ENCODE peak calls at places on chromosomes 16 and 17, in four cellular contexts. V is HepG2, A is GM12878, J is K562. F is an unnamed sample.

GRCh38 chr16:85613609-85614337 is 651 bp downstream of the GSE1 start:
- DNase-seq in A (no peak), J (peak), V (peak), F (peak)

GRCh38 chr17:31674305-31674704 is 184.7 kb downstream of the COPRS start:
- DNase-seq in V (no peak), A (no peak), J (no peak), F (no peak)

GRCh38 chr17:8122391-8122922 is 1.4 kb downstream of the HES7 start:
- DNase-seq in V (no peak), A (no peak), J (no peak), F (peak)

GRCh38 chr17:48854774-48855476 is 24.1 kb downstream of the CALCOCO2 start:
- DNase-seq in A (no peak), V (no peak), J (peak), F (no peak)

GRCh38 chr16:22188595-22189442 is 17.3 kb upstream of the EEF2K start:
- DNase-seq in A (peak), V (peak), J (peak), F (peak)

GRCh38 chr17:3318336-3318735 is 20.2 kb upstream of the OR3A1 start:
- DNase-seq in A (no peak), J (no peak), V (no peak), F (no peak)

GRCh38 chr17:42629420-42630009 is 20.0 kb downstream of the TUBG1 start:
- DNase-seq in A (no peak), J (peak), V (no peak), F (no peak)

GRCh38 chr16:46972971-46973456 is 460 bp downstream of the DNAJA2 start:
- DNase-seq in A (no peak), J (peak), V (peak), F (peak)

GRCh38 chr16:85245307-85246172 is 133.3 kb upstream of the CIBAR2 start:
- DNase-seq in V (peak), J (peak), A (no peak), F (peak)

GRCh38 chr17:80594666-80595269 is 50.1 kb downstream of the RPTOR start:
- DNase-seq in J (no peak), A (no peak), V (no peak), F (no peak)

DNA sequence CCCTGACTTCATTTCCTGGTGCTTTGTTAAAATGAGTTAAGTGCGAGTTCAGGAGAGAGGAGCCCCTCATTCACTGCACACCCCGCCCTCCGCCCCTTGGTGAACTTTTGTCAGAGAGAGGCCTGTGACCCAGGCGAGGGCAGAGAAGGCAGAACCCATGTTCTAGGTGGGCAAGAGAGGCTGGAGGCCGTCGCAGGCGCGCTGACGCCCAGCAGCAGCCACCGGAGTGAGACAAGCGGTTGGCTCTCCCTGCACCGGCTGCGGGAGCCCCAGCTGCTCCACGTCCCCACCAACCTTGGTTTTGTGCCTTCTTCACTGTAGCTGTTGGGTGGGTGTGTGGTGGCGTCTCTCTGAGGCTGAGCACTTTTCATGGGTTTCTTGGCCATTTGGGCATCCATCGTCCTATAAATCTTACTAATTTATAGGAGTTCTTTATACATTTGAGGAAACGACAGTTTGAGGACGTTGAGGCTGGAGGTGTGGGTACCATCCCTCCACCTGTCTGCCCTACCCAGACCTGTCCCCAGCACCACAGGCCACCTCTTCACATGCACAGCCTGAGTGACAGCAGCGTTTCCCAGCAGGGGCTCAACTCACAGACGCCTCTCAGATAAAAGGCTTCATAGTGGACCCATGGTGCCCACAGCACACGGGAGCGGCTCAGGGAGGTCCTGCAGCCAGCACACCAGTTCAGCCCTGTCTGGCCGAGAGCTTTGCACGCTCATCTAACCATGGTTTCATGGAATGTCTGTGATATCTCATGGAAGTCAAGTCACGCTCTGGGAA is 45.2 kb upstream of the CBFA2T3 start:
- DNase-seq in J (no peak), V (no peak), A (no peak), F (peak)
- TF ChIP-seq ETV6 in J (no peak), V (no peak), A (no peak), F (no peak)

GRCh38 chr16:1007284-1007850 is 25.8 kb downstream of the SOX8 start:
- DNase-seq in J (no peak), V (no peak), A (no peak), F (no peak)
- TF ChIP-seq CREB1 in J (no peak), V (no peak), A (no peak), F (no peak)

GRCh38 chr17:78241277-78242023 is 10.0 kb downstream of the TMEM235 start:
- DNase-seq in J (peak), A (no peak), V (peak), F (no peak)
- TF ChIP-seq ETV6 in J (no peak), A (no peak), V (no peak), F (no peak)

GRCh38 chr17:61583242-61583641 is 7.8 kb downstream of the NACA2 start:
- DNase-seq in J (peak), A (no peak), V (peak), F (no peak)

GRCh38 chr17:61586031-61586566 is 4.9 kb downstream of the NACA2 start:
- DNase-seq in V (no peak), J (no peak), A (no peak), F (no peak)

GRCh38 chr17:61583660-61584264 is 7.3 kb downstream of the NACA2 start:
- DNase-seq in A (no peak), V (no peak), J (no peak), F (no peak)

GRCh38 chr17:61584266-61584665 is 6.8 kb downstream of the NACA2 start:
- DNase-seq in A (no peak), J (no peak), V (no peak), F (no peak)

DNA sequence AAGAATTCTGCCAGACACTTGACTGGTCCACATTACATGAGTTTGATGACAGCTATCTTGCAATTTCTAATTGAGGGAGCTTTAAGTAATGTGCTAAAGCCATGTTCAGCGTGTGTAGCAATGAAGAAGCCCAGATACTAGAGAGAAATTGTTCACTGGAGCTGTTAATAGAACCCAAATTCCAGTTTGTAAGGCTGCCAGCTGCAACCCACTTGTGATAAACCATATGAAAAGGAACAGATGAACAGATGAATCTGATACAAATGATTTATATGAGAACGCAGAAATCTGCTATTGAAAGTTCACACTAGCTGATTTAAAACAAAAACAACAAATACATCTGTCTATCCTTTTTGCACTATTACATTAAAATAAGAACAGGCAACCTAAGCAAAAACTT is 6.2 kb downstream of the NACA2 start:
- DNase-seq in J (no peak), A (no peak), V (no peak), F (no peak)
- TF ChIP-seq CREB1 in J (no peak), A (no peak), V (no peak), F (no peak)

F was measured in WTC11.